ENCODE peak calls at places on chromosomes 16 and 17, in six cellular contexts. Z, X, R, I, O and F are unnamed samples.

GRCh38 chr16:50469121-50469743 is 79.0 kb upstream of the NKD1 start:
- DNase-seq in Z (no peak), X (no peak), R (no peak), I (no peak), O (no peak), F (no peak)

GRCh38 chr16:6625606-6626005 is 707.0 kb upstream of the RBFOX1 start:
- DNase-seq in Z (no peak), X (no peak), R (no peak), I (no peak), O (no peak), F (no peak)

GRCh38 chr17:35189291-35189690 is 4.9 kb downstream of the SLC35G3 start:
- DNase-seq in Z (no peak), X (no peak), R (no peak), I (no peak), O (no peak), F (no peak)

GRCh38 chr17:35774499-35774898 is 13.8 kb downstream of the C17orf50 start:
- DNase-seq in Z (no peak), X (no peak), R (no peak), I (no peak), O (no peak), F (no peak)

GRCh38 chr17:49452173-49452572 is 37.5 kb upstream of the PHB1 start:
- DNase-seq in Z (no peak), X (no peak), R (no peak), I (no peak), O (no peak), F (no peak)

GRCh38 chr17:77349976-77350830 is 209.4 kb downstream of the SEC14L1 start:
- DNase-seq in Z (no peak), X (no peak), R (no peak), I (no peak), O (no peak), F (no peak)

GRCh38 chr17:7081341-7082062 is 1.5 kb upstream of the CLEC10A start:
- DNase-seq in Z (peak; percentile 21), X (no peak), R (no peak), I (no peak), O (no peak), F (no peak)

GRCh38 chr17:82497483-82498405 is 21.8 kb upstream of the FOXK2 start:
- DNase-seq in Z (peak; percentile 56), X (peak; percentile 76), R (peak; percentile 34), I (peak; percentile 89), O (peak; percentile 36), F (peak; percentile 29)

GRCh38 chr16:67946966-67947558 is 3.1 kb upstream of the LCAT start:
- DNase-seq in Z (no peak), X (no peak), R (no peak), I (no peak), O (no peak), F (no peak)

DNA sequence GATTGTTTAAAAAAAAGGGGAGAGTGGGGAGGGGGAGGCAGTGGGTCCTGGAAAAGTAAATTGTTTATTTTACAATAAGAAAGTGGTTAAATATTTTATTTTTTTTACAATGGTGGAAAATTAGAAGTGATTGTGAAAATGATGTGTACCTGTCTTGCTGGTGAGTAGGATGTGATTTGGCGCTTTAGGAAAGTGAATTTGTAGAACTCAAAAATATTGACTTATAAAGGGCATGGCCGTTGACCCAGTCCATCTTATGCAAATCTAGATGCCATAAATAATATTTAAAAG is 10.2 kb upstream of the CES1 start:
- DNase-seq in Z (no peak), X (no peak), R (no peak), I (no peak), O (no peak), F (no peak)
- TF ChIP-seq CTCF in Z (no peak), X (no peak), R (no peak), I (no peak), O (no peak), F (no peak)

DNA sequence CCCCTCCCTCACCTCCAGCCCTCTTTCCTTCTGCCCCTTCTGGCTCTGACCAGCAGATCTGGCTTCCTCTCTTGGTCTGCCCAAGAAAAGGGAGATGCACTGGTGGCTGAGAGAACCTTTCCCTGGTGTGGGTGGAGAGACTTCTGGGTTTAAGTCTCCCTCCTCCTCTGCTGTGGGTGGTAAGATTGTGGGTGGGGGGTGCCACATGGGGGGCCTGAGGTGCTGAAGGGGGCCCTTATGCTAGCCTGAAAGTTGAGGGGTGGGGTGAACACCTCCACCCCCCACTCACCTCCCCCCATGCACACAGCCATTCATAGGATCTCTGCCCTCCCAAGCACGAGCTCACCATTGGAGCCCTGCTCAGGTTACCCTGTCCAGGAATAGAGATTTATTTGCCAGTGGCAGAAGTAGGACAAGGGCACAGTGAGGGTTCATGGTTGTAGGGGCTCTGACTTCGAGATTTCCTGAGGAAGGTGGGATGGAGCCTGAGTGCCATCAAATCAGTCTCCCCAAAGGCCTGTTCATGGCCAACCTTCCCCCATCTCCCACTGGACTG is 1.7 kb upstream of the STAC2 start:
- DNase-seq in Z (no peak), X (no peak), R (no peak), I (no peak), O (no peak), F (no peak)
- H3K27me3 ChIP-seq in Z (peaks cover 42% of the 10 kb centered on the region), X (peaks cover 45% of the 10 kb centered on the region), R (no peaks in the 10 kb centered on the region), I (no peaks in the 10 kb centered on the region), O (peaks cover 23% of the 10 kb centered on the region), F (peaks cover 48% of the 10 kb centered on the region)

GRCh38 chr17:1004769-1005295 is 7.9 kb downstream of the TIMM22 start:
- DNase-seq in Z (no peak), X (no peak), R (no peak), I (no peak), O (no peak), F (no peak)

GRCh38 chr17:1003633-1003971 is 6.7 kb downstream of the TIMM22 start:
- DNase-seq in Z (no peak), X (no peak), R (no peak), I (peak; percentile 53), O (no peak), F (no peak)

GRCh38 chr17:1003972-1004768 is 7.2 kb downstream of the TIMM22 start:
- DNase-seq in Z (no peak), X (no peak), R (no peak), I (peak; percentile 72), O (no peak), F (no peak)

GRCh38 chr17:1006054-1006453 is 9.1 kb downstream of the TIMM22 start:
- DNase-seq in Z (no peak), X (no peak), R (peak; percentile 62), I (peak; percentile 62), O (no peak), F (no peak)

DNA sequence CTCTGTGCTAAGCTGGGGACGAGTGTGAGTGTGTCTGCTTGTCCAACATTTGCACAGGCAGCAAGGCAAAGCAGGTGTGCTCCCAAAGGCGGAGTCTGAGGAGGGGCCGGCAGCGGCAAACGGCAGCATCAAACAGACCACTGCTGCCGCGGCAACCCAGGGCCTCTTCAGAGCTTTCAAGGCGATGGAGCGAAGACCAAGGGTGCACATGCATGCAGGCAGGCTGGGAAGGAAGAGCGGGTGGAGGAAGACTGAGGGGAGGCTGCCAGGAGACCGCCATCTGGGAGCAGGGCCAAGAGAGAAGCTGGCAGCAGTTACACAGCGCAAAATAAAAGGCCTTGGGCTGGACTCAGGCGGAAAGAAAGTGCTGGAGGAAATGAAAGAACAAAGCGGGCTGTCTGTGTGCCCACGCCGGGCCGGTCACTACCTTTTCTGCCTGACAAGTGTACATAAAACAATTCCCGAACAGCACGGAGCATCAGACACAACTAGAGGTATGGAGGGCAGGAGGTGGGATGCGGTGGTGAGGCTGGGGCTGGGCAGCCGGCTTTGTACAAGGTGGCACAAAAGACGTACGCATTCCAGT is 8.5 kb downstream of the TIMM22 start:
- DNase-seq in Z (no peak), X (no peak), R (peak; percentile 80), I (peak; percentile 60), O (no peak), F (no peak)
- H3K27ac ChIP-seq in Z (no peak overlapping the region), X (no peak overlapping the region), R (peak overlapping the region; percentile 84), I (peak overlapping the region; percentile 84), O (peak overlapping the region; percentile 90), F (no peak overlapping the region)

GRCh38 chr16:21710938-21711337 is 47.2 kb downstream of the OTOA start:
- DNase-seq in Z (no peak), X (no peak), R (no peak), I (no peak), O (no peak), F (no peak)
- TF ChIP-seq CTCF in Z (no peak), X (no peak), R (no peak), I (no peak), O (no peak), F (no peak)

GRCh38 chr17:8109669-8110455 is 8.5 kb downstream of the ALOXE3 start:
- DNase-seq in Z (peak; percentile 72), X (peak; percentile 82), R (peak; percentile 79), I (peak; percentile 94), O (no peak), F (peak; percentile 76)
- H3K27me3 ChIP-seq in Z (peaks cover 74% of the 10 kb centered on the region), X (peaks cover 77% of the 10 kb centered on the region), R (no peaks in the 10 kb centered on the region), I (no peaks in the 10 kb centered on the region), O (peaks cover 31% of the 10 kb centered on the region), F (peaks cover 10% of the 10 kb centered on the region)

DNA sequence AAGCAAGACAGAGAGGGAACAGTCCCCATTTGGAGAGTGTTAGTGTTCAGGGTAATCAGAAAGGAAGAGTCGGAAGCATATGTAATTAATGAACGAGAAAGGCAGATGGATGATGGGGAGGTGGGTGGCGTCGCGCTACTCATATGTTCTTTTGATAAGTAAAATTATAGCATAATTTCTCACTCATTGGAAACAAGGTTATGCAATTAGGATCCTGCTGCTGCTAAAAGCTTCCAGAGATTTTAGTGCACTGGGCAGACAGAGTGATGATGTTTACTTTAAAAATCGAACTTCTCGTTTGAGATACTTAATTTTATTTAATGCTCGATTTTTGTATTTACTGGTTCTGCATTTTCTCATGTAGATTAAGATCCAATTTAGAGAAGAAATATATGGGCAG is 96.2 kb downstream of the PRKCA start:
- DNase-seq in Z (no peak), X (no peak), R (no peak), I (no peak), O (no peak), F (no peak)
- H3K27ac ChIP-seq in Z (peak overlapping the region; percentile 93), X (no peak overlapping the region), R (no peak overlapping the region), I (no peak overlapping the region), O (no peak overlapping the region), F (peak overlapping the region; percentile 39)